ENCODE peak calls at places on chromosomes 1 and 21, in four cellular contexts. O, T, A and U are unnamed samples.
A peak's percentile ranks its signal among the peaks of the same experiment; 100 is the strongest.

GRCh38 chr1:26476958-26477357 is 4.7 kb downstream of the HMGN2 start:
- DNase-seq in O (no peak), T (no peak), A (no peak), U (no peak)

GRCh38 chr1:13830170-13830569 is 130.2 kb downstream of the PRDM2 start:
- DNase-seq in O (no peak), T (no peak), A (no peak), U (no peak)

GRCh38 chr1:183893561-183894289 is 88.8 kb downstream of the RGL1 start:
- DNase-seq in O (no peak), T (no peak), A (no peak), U (no peak)

GRCh38 chr21:32843561-32843960 is 72.0 kb upstream of the PAXBP1 start:
- DNase-seq in O (no peak), T (no peak), A (no peak), U (no peak)

GRCh38 chr1:27560271-27561125 is 43.4 kb downstream of the AHDC1 start:
- DNase-seq in O (no peak), T (no peak), A (no peak), U (no peak)

GRCh38 chr1:215082532-215083407 is at the start of gene KCNK2:
- DNase-seq in O (no peak), T (no peak), A (peak; percentile 52), U (no peak)

GRCh38 chr1:168179411-168180147 is 817 bp downstream of the TIPRL start:
- DNase-seq in O (peak; percentile 41), T (no peak), A (peak; percentile 25), U (no peak)

GRCh38 chr1:63304410-63304809 is 18.0 kb upstream of the FOXD3 start:
- DNase-seq in O (no peak), T (no peak), A (no peak), U (no peak)

GRCh38 chr1:18922319-18922726 is 20.0 kb upstream of the ALDH4A1 start:
- DNase-seq in O (no peak), T (no peak), A (peak; percentile 85), U (peak; percentile 55)

GRCh38 chr1:84524590-84524989 is 18.2 kb upstream of the GNG5 start:
- DNase-seq in O (no peak), T (no peak), A (no peak), U (no peak)

GRCh38 chr1:19009882-19010321 is 53.4 kb upstream of the IFFO2 start:
- DNase-seq in O (no peak), T (no peak), A (peak; percentile 93), U (peak; percentile 37)

GRCh38 chr1:92259350-92259749 is 39.4 kb downstream of the GLMN start:
- DNase-seq in O (no peak), T (no peak), A (peak; percentile 16), U (no peak)

GRCh38 chr1:147541672-147542548 is 609 bp downstream of the BCL9 start:
- DNase-seq in O (no peak), T (no peak), A (peak; percentile 39), U (no peak)

GRCh38 chr1:244216836-244217235 is 165.8 kb downstream of the ZBTB18 start:
- DNase-seq in O (no peak), T (no peak), A (no peak), U (no peak)

GRCh38 chr1:117372863-117373412 is 5.7 kb downstream of the MAN1A2 start:
- DNase-seq in O (no peak), T (no peak), A (peak; percentile 34), U (no peak)

GRCh38 chr1:26900815-26901511 is 696 bp upstream of the GPATCH3 start:
- DNase-seq in O (no peak), T (no peak), A (no peak), U (no peak)

GRCh38 chr1:216044538-216044937 is 378.7 kb downstream of the USH2A start:
- DNase-seq in O (no peak), T (no peak), A (peak; percentile 15), U (no peak)

GRCh38 chr1:156001682-156002171 is 19.0 kb downstream of the SSR2 start:
- DNase-seq in O (peak; percentile 53), T (no peak), A (no peak), U (no peak)

GRCh38 chr1:217010253-217010652 is 287.0 kb upstream of the ESRRG start:
- DNase-seq in O (no peak), T (no peak), A (no peak), U (no peak)

GRCh38 chr1:183881387-183882084 is 76.6 kb downstream of the RGL1 start:
- DNase-seq in O (no peak), T (no peak), A (peak; percentile 86), U (peak; percentile 98)

GRCh38 chr21:34031835-34032370 is 41.5 kb upstream of the MRPS6 start:
- DNase-seq in O (peak; percentile 48), T (no peak), A (no peak), U (no peak)

DNA sequence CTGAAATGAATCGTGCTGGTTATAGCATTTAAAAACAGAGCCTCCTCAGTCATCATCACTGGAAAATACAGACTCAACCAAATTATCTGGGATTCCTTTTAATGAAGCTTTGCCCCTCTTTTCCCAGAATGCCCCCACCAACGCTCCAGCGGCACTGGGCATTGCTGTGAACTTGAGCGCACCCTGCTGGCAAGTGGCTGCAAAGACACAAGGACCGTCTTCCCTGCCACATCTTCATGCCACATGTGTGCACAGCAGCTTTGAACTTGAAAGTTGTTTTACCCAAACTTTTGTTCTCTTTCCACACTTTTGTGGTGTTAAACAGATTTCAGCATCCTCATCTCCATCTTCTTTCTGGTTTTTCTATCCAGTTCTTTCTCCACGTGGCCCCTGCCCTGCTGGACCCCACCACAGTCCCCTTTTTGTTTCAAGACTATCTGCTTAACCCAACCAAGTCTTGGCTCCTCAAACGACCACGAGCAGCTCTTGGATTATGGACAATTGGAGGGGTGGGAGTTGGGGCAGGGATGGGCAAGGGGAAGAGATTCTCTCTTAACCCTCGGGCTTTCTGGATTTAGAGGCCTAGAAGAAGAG is 12.8 kb upstream of the LMX1A start:
- DNase-seq in O (peak; percentile 69), T (no peak), A (peak; percentile 21), U (peak; percentile 35)
- TF ChIP-seq FOS in O (no peak), T (no peak), A (no peak), U (no peak)

DNA sequence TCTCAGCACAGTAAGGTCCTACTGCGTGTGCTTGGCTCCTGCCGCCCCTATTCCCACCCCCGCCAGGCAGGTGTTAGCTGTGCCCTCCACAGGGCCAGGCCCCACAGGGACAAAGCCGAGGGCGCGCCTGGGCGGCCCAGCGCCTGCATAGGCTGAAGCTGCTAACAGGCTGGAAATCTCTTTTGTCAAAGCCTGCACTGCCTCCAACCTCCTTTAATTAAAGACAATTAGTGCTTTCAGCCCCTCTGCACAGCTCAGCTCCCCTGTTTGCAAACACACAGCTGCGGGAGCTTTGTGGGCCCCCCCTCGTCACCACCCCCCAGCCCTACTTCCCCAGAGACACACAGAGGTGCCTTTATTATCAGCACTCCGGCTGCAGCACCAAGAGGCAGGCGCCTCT is 95.9 kb downstream of the EPHB2 start:
- DNase-seq in O (no peak), T (no peak), A (no peak), U (no peak)
- TF ChIP-seq FOS in O (no peak), T (no peak), A (no peak), U (no peak)

GRCh38 chr21:29431680-29432079 is 133.0 kb downstream of the BACH1 start:
- DNase-seq in O (no peak), T (no peak), A (no peak), U (no peak)

GRCh38 chr21:29430030-29430429 is 131.3 kb downstream of the BACH1 start:
- DNase-seq in O (no peak), T (no peak), A (no peak), U (no peak)

GRCh38 chr21:29433366-29434059 is 134.8 kb downstream of the BACH1 start:
- DNase-seq in O (peak; percentile 14), T (no peak), A (peak; percentile 71), U (no peak)

GRCh38 chr21:29434081-29434480 is 135.4 kb downstream of the BACH1 start:
- DNase-seq in O (no peak), T (peak; percentile 1), A (no peak), U (no peak)

GRCh38 chr21:29430581-29430980 is 131.9 kb downstream of the BACH1 start:
- DNase-seq in O (no peak), T (no peak), A (no peak), U (no peak)
- TF ChIP-seq FOS in O (no peak), T (no peak), A (no peak), U (no peak)

GRCh38 chr21:42291751-42292562 is 23.3 kb downstream of the TFF3 start:
- DNase-seq in O (no peak), T (no peak), A (no peak), U (no peak)

GRCh38 chr21:42291003-42291750 is 24.0 kb downstream of the TFF3 start:
- DNase-seq in O (no peak), T (no peak), A (no peak), U (no peak)

GRCh38 chr21:42288962-42289361 is 26.2 kb downstream of the TFF3 start:
- DNase-seq in O (no peak), T (no peak), A (no peak), U (no peak)

GRCh38 chr21:42287193-42288083 is 27.8 kb downstream of the TFF3 start:
- DNase-seq in O (no peak), T (no peak), A (no peak), U (no peak)

DNA sequence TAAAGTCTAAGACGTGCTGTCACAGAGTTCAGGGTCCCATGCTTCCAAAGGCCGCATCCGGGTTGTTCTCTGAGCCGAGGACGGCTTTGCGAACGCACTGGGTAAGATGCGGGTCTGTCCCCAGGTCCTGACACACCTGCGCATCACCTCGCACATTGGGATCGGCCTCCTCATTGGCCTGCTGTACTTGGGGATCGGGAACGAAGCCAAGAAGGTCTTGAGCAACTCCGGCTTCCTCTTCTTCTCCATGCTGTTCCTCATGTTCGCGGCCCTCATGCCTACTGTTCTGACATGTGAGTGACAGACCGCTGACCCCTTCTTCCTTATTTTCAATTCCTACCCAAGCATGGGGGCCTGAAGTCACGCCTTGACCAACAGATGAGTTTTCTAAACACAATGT is 25.3 kb downstream of the TFF3 start:
- DNase-seq in O (no peak), T (no peak), A (no peak), U (no peak)
- TF ChIP-seq FOS in O (no peak), T (no peak), A (no peak), U (no peak)

GRCh38 chr1:210250998-210251679 is 18.5 kb downstream of the SERTAD4 start:
- DNase-seq in O (no peak), T (no peak), A (no peak), U (peak; percentile 72)
- TF ChIP-seq FOS in O (no peak), T (no peak), A (no peak), U (no peak)

GRCh38 chr1:107293901-107294600 is 153.2 kb downstream of the NTNG1 start:
- DNase-seq in O (no peak), T (no peak), A (no peak), U (no peak)
- TF ChIP-seq FOS in O (no peak), T (no peak), A (no peak), U (no peak)